ENCODE peak calls at places on chromosomes 13 and 19, in five cellular contexts. K is GM12892; E is small intestine; M is T-helper 1 cell; G is activated naive CD8-positive, alpha-beta T cell treated with anti-CD3 and anti-CD28 coated beads, Interleukin-2, amount 10 ng/mL, durations not matched to agents 7 days and 5 days. Z is an unnamed sample.

GRCh38 chr19:1874554-1875185 is 10.6 kb downstream of the ABHD17A start:
- DNase-seq in K (no peak), G (no peak), M (no peak), E (peak), Z (no peak)

GRCh38 chr19:10043286-10043927 is 30.1 kb downstream of the RDH8 start:
- DNase-seq in M (no peak), G (no peak), K (no peak), E (no peak), Z (no peak)

GRCh38 chr19:50899549-50899948 is 11.6 kb downstream of the KLK4 start:
- DNase-seq in G (no peak), K (no peak), E (no peak), M (no peak), Z (no peak)

GRCh38 chr19:30590596-30591229 is 218.5 kb downstream of the ZNF536 start:
- DNase-seq in K (no peak), G (no peak), E (no peak), M (no peak), Z (no peak)

GRCh38 chr13:27120011-27120410 is 51.6 kb downstream of the USP12 start:
- DNase-seq in M (no peak), K (no peak), E (no peak), G (no peak), Z (no peak)

GRCh38 chr13:106104281-106104901 is 431.1 kb downstream of the EFNB2 start:
- DNase-seq in M (no peak), K (no peak), G (no peak), E (peak), Z (no peak)

GRCh38 chr13:106361621-106362020 is 173.8 kb downstream of the EFNB2 start:
- DNase-seq in M (no peak), E (no peak), G (no peak), K (no peak), Z (no peak)

GRCh38 chr13:42001580-42001979 is 40.7 kb upstream of the VWA8 start:
- DNase-seq in G (no peak), K (no peak), E (no peak), M (no peak), Z (no peak)

GRCh38 chr13:65889368-65889767 is 1340.8 kb downstream of the PCDH9 start:
- DNase-seq in G (no peak), M (no peak), E (no peak), K (no peak), Z (no peak)

GRCh38 chr19:33580645-33581037 is 41.1 kb upstream of the CHST8 start:
- DNase-seq in E (no peak), G (no peak), M (no peak), K (no peak), Z (no peak)

GRCh38 chr19:8494158-8494557 is 8.3 kb downstream of the PRAM1 start:
- DNase-seq in E (no peak), K (no peak), M (no peak), G (peak), Z (no peak)

GRCh38 chr13:25691654-25692053 is 319.9 kb downstream of the ATP8A2 start:
- DNase-seq in E (no peak), M (no peak), G (no peak), K (no peak), Z (no peak)

Z was measured in NCI-H524 treated with DMSO at 0.1 percent for 48 hours.